ENCODE peak calls at places on chromosomes 3 and 15, in seven cellular contexts. P, A, V, L, Z, F and D are unnamed samples.

GRCh38 chr3:128804017-128804816 is 75.2 kb upstream of the ACAD9 start:
- DNase-seq in P (no peak), A (peak; percentile 36), V (no peak), L (no peak), Z (peak; percentile 86), F (peak; percentile 84), D (peak; percentile 89)

GRCh38 chr15:84929795-84930371 is 45.4 kb downstream of the SLC28A1 start:
- DNase-seq in P (peak; percentile 71), A (peak; percentile 75), V (no peak), L (no peak), Z (no peak), F (peak; percentile 41), D (no peak)

GRCh38 chr15:67510597-67511225 is 10.2 kb upstream of the C15orf61 start:
- DNase-seq in P (no peak), A (no peak), V (no peak), L (no peak), Z (no peak), F (no peak), D (no peak)

GRCh38 chr3:172089250-172089649 is 49.9 kb downstream of the FNDC3B start:
- DNase-seq in P (no peak), A (no peak), V (no peak), L (no peak), Z (no peak), F (no peak), D (no peak)

GRCh38 chr3:123817413-123817812 is 66.7 kb downstream of the MYLK start:
- DNase-seq in P (no peak), A (no peak), V (no peak), L (no peak), Z (no peak), F (no peak), D (no peak)

GRCh38 chr15:68409736-68410370 is 22.1 kb downstream of the ITGA11 start:
- DNase-seq in P (no peak), A (no peak), V (no peak), L (no peak), Z (no peak), F (no peak), D (no peak)

GRCh38 chr3:195056506-195056905 is 214.5 kb downstream of the XXYLT1 start:
- DNase-seq in P (no peak), A (no peak), V (no peak), L (peak; percentile 13), Z (no peak), F (no peak), D (no peak)

GRCh38 chr15:31080618-31081017 is 20.9 kb downstream of the TRPM1 start:
- DNase-seq in P (peak; percentile 39), A (peak; percentile 99), V (peak; percentile 27), L (peak; percentile 79), Z (no peak), F (peak; percentile 45), D (no peak)

GRCh38 chr3:116445291-116445841 is at the start of gene LSAMP:
- DNase-seq in P (no peak), A (no peak), V (no peak), L (no peak), Z (no peak), F (no peak), D (no peak)

GRCh38 chr3:79835701-79836100 is 67.9 kb upstream of the ROBO1 start:
- DNase-seq in P (no peak), A (no peak), V (no peak), L (no peak), Z (no peak), F (no peak), D (no peak)

GRCh38 chr3:197463279-197463678 is 92.5 kb downstream of the BDH1 start:
- DNase-seq in P (no peak), A (no peak), V (no peak), L (no peak), Z (no peak), F (no peak), D (no peak)

GRCh38 chr15:41417418-41417811 is 520 bp downstream of the RTF1 start:
- DNase-seq in P (peak; percentile 17), A (peak; percentile 77), V (peak; percentile 32), L (no peak), Z (peak; percentile 59), F (peak; percentile 40), D (peak; percentile 44)

GRCh38 chr3:184227481-184227935 is 1.9 kb upstream of the VWA5B2 start:
- DNase-seq in P (peak; percentile 71), A (peak; percentile 79), V (no peak), L (no peak), Z (peak; percentile 79), F (peak; percentile 61), D (peak; percentile 49)

GRCh38 chr3:125002414-125002811 is 53.4 kb downstream of the HEG1 start:
- DNase-seq in P (no peak), A (no peak), V (no peak), L (no peak), Z (no peak), F (no peak), D (no peak)

GRCh38 chr3:62293051-62293780 is 80.1 kb downstream of the FEZF2 start:
- DNase-seq in P (no peak), A (no peak), V (no peak), L (no peak), Z (no peak), F (no peak), D (no peak)

GRCh38 chr3:64687381-64687780 is 419 bp downstream of the ADAMTS9 start:
- DNase-seq in P (no peak), A (no peak), V (no peak), L (no peak), Z (no peak), F (no peak), D (no peak)

GRCh38 chr15:100920516-100921135 is 1.5 kb downstream of the LRRK1 start:
- DNase-seq in P (no peak), A (no peak), V (no peak), L (no peak), Z (no peak), F (no peak), D (peak; percentile 47)

GRCh38 chr3:35524851-35525250 is 114.5 kb upstream of the ARPP21 start:
- DNase-seq in P (no peak), A (no peak), V (no peak), L (no peak), Z (no peak), F (no peak), D (no peak)

GRCh38 chr3:115169808-115170207 is 22.7 kb upstream of the ZBTB20 start:
- DNase-seq in P (no peak), A (no peak), V (no peak), L (no peak), Z (no peak), F (no peak), D (no peak)

GRCh38 chr15:29270169-29270955 is 740 bp upstream of the NSMCE3 start:
- DNase-seq in P (no peak), A (no peak), V (no peak), L (no peak), Z (peak; percentile 16), F (peak; percentile 11), D (peak; percentile 69)

GRCh38 chr3:3902156-3902555 is 102.9 kb downstream of the LRRN1 start:
- DNase-seq in P (no peak), A (no peak), V (no peak), L (no peak), Z (no peak), F (no peak), D (no peak)

GRCh38 chr3:23372296-23372695 is 169.2 kb downstream of the UBE2E2 start:
- DNase-seq in P (no peak), A (no peak), V (no peak), L (no peak), Z (no peak), F (no peak), D (no peak)

GRCh38 chr15:31085359-31085758 is 16.2 kb downstream of the TRPM1 start:
- DNase-seq in P (no peak), A (no peak), V (no peak), L (no peak), Z (no peak), F (no peak), D (no peak)

GRCh38 chr15:99306694-99307338 is 55.5 kb downstream of the LRRC28 start:
- DNase-seq in P (no peak), A (no peak), V (peak; percentile 54), L (no peak), Z (no peak), F (no peak), D (no peak)

GRCh38 chr3:77042892-77043291 is 3.0 kb downstream of the ROBO2 start:
- DNase-seq in P (no peak), A (no peak), V (no peak), L (no peak), Z (no peak), F (no peak), D (no peak)
- TF ChIP-seq CTCF in P (no peak), A (peak; percentile 15), V (no peak), L (no peak), Z (no peak), F (no peak), D (no peak)

DNA sequence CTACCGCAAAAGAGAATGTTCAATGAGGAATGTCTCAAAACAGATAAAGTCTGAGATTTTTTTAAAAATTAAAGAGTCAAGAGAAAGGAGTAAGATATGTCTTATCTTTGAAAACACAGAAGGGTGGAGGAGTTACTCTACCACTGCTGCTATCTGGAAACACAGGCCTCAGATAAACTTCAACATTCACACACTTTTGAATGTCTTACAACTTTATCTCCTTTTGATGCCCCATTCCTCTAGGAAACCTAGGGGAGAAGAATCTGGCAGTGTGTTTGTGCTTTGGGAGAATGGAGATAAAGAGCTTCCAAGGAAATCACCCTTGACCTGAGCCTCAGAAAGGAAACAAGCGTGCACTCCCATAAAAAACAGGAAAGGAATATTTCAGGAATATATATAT is 468.2 kb downstream of the PLOD2 start:
- DNase-seq in P (no peak), A (no peak), V (no peak), L (no peak), Z (no peak), F (no peak), D (no peak)
- TF ChIP-seq CTCF in P (no peak), A (no peak), V (no peak), L (no peak), Z (no peak), F (no peak), D (no peak)

GRCh38 chr3:66196633-66197032 is 24.2 kb upstream of the SLC25A26 start:
- DNase-seq in P (no peak), A (no peak), V (no peak), L (no peak), Z (no peak), F (no peak), D (no peak)
- TF ChIP-seq CTCF in P (peak; percentile 14), A (peak; percentile 13), V (peak; percentile 54), L (peak; percentile 15), Z (no peak), F (no peak), D (no peak)

GRCh38 chr3:63370094-63370493 is 92.0 kb downstream of the SYNPR start:
- DNase-seq in P (no peak), A (no peak), V (no peak), L (no peak), Z (no peak), F (no peak), D (no peak)

GRCh38 chr3:63364495-63364894 is 86.4 kb downstream of the SYNPR start:
- DNase-seq in P (no peak), A (no peak), V (no peak), L (no peak), Z (no peak), F (no peak), D (no peak)

GRCh38 chr3:63364909-63365308 is 86.8 kb downstream of the SYNPR start:
- DNase-seq in P (no peak), A (no peak), V (no peak), L (no peak), Z (no peak), F (no peak), D (no peak)
- TF ChIP-seq CTCF in P (no peak), A (peak; percentile 16), V (peak; percentile 9), L (no peak), Z (no peak), F (no peak), D (no peak)